ENCODE peak calls at places on chromosomes 3 and 15, in five cellular contexts. T is activated CD8-positive, alpha-beta memory T cell treated with anti-CD3 and anti-CD28 coated beads for 1 hour; Y is NCI-H2081; P is AG09319; S is A549. C is an unnamed sample.

GRCh38 chr3:147945968-147946519 is 536.9 kb downstream of the ZIC1 start:
- DNase-seq in P (peak), Y (peak), T (no peak), S (peak), C (peak)

GRCh38 chr15:99732268-99732641 is 982 bp downstream of the LYSMD4 start:
- DNase-seq in S (no peak), P (peak), T (no peak), Y (no peak), C (no peak)

GRCh38 chr15:40456299-40456712 is 14.5 kb upstream of the CHST14 start:
- DNase-seq in P (no peak), T (no peak), Y (no peak), S (no peak), C (no peak)

GRCh38 chr3:140768921-140769320 is 91.1 kb downstream of the TRIM42 start:
- DNase-seq in Y (no peak), P (no peak), T (no peak), S (no peak), C (no peak)

GRCh38 chr3:193783166-193783896 is 190.3 kb downstream of the OPA1 start:
- DNase-seq in Y (no peak), T (no peak), P (no peak), S (no peak), C (peak)

GRCh38 chr15:60091150-60091549 is 87.0 kb downstream of the FOXB1 start:
- DNase-seq in Y (no peak), T (no peak), P (peak), S (peak), C (no peak)

GRCh38 chr3:146280859-146281258 is 30.0 kb upstream of the PLSCR4 start:
- DNase-seq in S (no peak), Y (no peak), T (no peak), P (peak), C (no peak)

GRCh38 chr15:63323798-63324651 is 46.6 kb downstream of the APH1B start:
- DNase-seq in Y (no peak), P (no peak), S (no peak), T (no peak), C (peak)

GRCh38 chr3:136749106-136749505 is 3.1 kb downstream of the STAG1 start:
- DNase-seq in Y (peak), T (no peak), P (no peak), S (no peak), C (no peak)

GRCh38 chr3:77562089-77562488 is 522.2 kb downstream of the ROBO2 start:
- DNase-seq in Y (no peak), P (no peak), S (no peak), T (no peak), C (no peak)

GRCh38 chr15:71748327-71748726 is 62.0 kb upstream of the NR2E3 start:
- DNase-seq in P (no peak), S (peak), T (no peak), Y (no peak), C (peak)

GRCh38 chr3:136728434-136728833 is 23.7 kb downstream of the STAG1 start:
- DNase-seq in S (no peak), P (no peak), Y (no peak), T (no peak), C (no peak)

C was measured in left kidney.